ENCODE peak calls at places on chromosomes 5 and 9, in five cellular contexts. O is endothelial cell of umbilical vein, H is HCT116, A is IMR-90, S is kidney. U is an unnamed sample.

GRCh38 chr9:114889802-114890224 is 40.6 kb downstream of the TNFSF8 start:
- DNase-seq in O (no peak), H (no peak), A (no peak), S (no peak), U (no peak)

GRCh38 chr9:32344551-32345182 is 39.8 kb upstream of the ACO1 start:
- DNase-seq in O (peak; percentile 24), H (no peak), A (peak; percentile 11), S (no peak), U (peak; percentile 43)

GRCh38 chr5:176743136-176743827 is 67.1 kb upstream of the UNC5A start:
- DNase-seq in O (no peak), H (no peak), A (no peak), S (peak; percentile 70), U (peak; percentile 78)

GRCh38 chr5:72179816-72180440 is 72.7 kb downstream of the MAP1B start:
- DNase-seq in O (no peak), H (no peak), A (no peak), S (no peak), U (no peak)

GRCh38 chr5:111070272-111071134 is 1.0 kb upstream of the TSLP start:
- DNase-seq in O (peak; percentile 33), H (no peak), A (no peak), S (peak; percentile 75), U (peak; percentile 74)

GRCh38 chr9:89815061-89815902 is 210.5 kb downstream of the GADD45G start:
- DNase-seq in O (no peak), H (no peak), A (no peak), S (no peak), U (no peak)

GRCh38 chr5:67404261-67405100 is 207.9 kb upstream of the CD180 start:
- DNase-seq in O (peak; percentile 90), H (no peak), A (peak; percentile 77), S (no peak), U (no peak)

GRCh38 chr5:95621839-95622629 is 2.1 kb downstream of the GPR150 start:
- DNase-seq in O (no peak), H (no peak), A (no peak), S (no peak), U (no peak)

GRCh38 chr5:6686916-6687409 is 26.3 kb upstream of the TENT4A start:
- DNase-seq in O (peak; percentile 67), H (no peak), A (peak; percentile 60), S (no peak), U (no peak)

GRCh38 chr9:137357166-137357565 is 55.1 kb upstream of the NRARP start:
- DNase-seq in O (no peak), H (no peak), A (peak; percentile 5), S (no peak), U (no peak)

GRCh38 chr5:53552561-53552960 is 7.9 kb upstream of the NDUFS4 start:
- DNase-seq in O (no peak), H (no peak), A (no peak), S (no peak), U (no peak)

GRCh38 chr5:61702784-61703183 is 370.7 kb downstream of the ZSWIM6 start:
- DNase-seq in O (no peak), H (no peak), A (no peak), S (no peak), U (no peak)

GRCh38 chr9:91795500-91796241 is 154.4 kb downstream of the ROR2 start:
- DNase-seq in O (no peak), H (peak; percentile 71), A (peak; percentile 22), S (no peak), U (no peak)

GRCh38 chr5:132840896-132841818 is 10.7 kb upstream of the SHROOM1 start:
- DNase-seq in O (no peak), H (no peak), A (peak; percentile 34), S (no peak), U (no peak)

GRCh38 chr9:121472361-121472910 is 27.2 kb downstream of the GGTA1 start:
- DNase-seq in O (no peak), H (no peak), A (no peak), S (no peak), U (no peak)

GRCh38 chr9:82456621-82457020 is 468.0 kb downstream of the SPATA31D1 start:
- DNase-seq in O (no peak), H (no peak), A (peak; percentile 76), S (no peak), U (no peak)

GRCh38 chr9:84166828-84167400 is 173.6 kb downstream of the SLC28A3 start:
- DNase-seq in O (no peak), H (no peak), A (no peak), S (no peak), U (no peak)

GRCh38 chr9:104876587-104876986 is 51.4 kb downstream of the ABCA1 start:
- DNase-seq in O (no peak), H (no peak), A (no peak), S (no peak), U (no peak)

GRCh38 chr9:131965841-131966240 is 113.8 kb downstream of the MED27 start:
- DNase-seq in O (no peak), H (no peak), A (no peak), S (no peak), U (no peak)

GRCh38 chr5:133370281-133370890 is 242.0 kb downstream of the FSTL4 start:
- DNase-seq in O (no peak), H (no peak), A (no peak), S (no peak), U (no peak)

GRCh38 chr5:122311888-122312669 is at the start of gene SNCAIP:
- DNase-seq in O (peak; percentile 58), H (no peak), A (peak; percentile 64), S (peak; percentile 83), U (no peak)

GRCh38 chr9:34377402-34377741 is 674 bp upstream of the MYORG start:
- DNase-seq in O (no peak), H (no peak), A (no peak), S (peak; percentile 86), U (no peak)

GRCh38 chr9:91500509-91501011 is 76.9 kb upstream of the NFIL3 start:
- DNase-seq in O (peak; percentile 12), H (peak; percentile 40), A (peak; percentile 95), S (no peak), U (no peak)

GRCh38 chr9:104875320-104875719 is 52.6 kb downstream of the ABCA1 start:
- DNase-seq in O (no peak), H (no peak), A (no peak), S (no peak), U (no peak)

GRCh38 chr5:151805414-151806225 is 33.9 kb downstream of the G3BP1 start:
- DNase-seq in O (no peak), H (no peak), A (peak; percentile 54), S (no peak), U (no peak)

GRCh38 chr5:142151436-142152382 is 43.1 kb downstream of the NDFIP1 start:
- DNase-seq in O (peak; percentile 83), H (peak; percentile 63), A (peak; percentile 89), S (no peak), U (no peak)

GRCh38 chr5:96572864-96573512 is 89.2 kb upstream of the CAST start:
- DNase-seq in O (peak; percentile 93), H (no peak), A (peak; percentile 99), S (no peak), U (no peak)

GRCh38 chr5:83034036-83034435 is 43.2 kb downstream of the TMEM167A start:
- DNase-seq in O (no peak), H (no peak), A (no peak), S (no peak), U (no peak)

GRCh38 chr5:173429489-173430150 is 101.4 kb upstream of the STC2 start:
- DNase-seq in O (no peak), H (no peak), A (peak; percentile 67), S (no peak), U (no peak)

GRCh38 chr5:131109540-131110255 is 55.4 kb downstream of the HINT1 start:
- DNase-seq in O (peak; percentile 52), H (peak; percentile 35), A (peak; percentile 33), S (no peak), U (no peak)

GRCh38 chr9:129704797-129705196 is 39.4 kb downstream of the PRRX2 start:
- DNase-seq in O (no peak), H (no peak), A (no peak), S (no peak), U (no peak)
- H3K9ac ChIP-seq in O (no peak overlapping the region), H (no peak overlapping the region), A (no peak overlapping the region), S (no peak overlapping the region), U (no peak overlapping the region)

DNA sequence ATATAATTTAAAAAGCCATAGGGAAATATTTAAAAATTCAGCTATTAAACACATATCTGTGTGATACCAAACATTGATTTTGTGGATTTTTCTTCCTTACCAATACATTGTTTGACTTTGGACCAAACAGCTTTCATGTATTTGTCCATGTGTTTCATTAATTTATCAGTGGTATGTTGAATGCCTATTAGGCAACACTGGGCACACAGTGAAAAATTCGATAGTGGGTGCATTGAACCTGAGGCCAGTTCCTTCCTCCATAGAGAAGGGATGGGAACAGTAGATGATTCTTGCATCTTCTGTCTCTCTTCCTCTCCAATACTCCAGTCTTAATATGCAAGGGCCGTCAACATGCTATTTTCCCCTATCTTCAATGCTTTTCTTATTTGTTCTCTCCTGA is 110.2 kb upstream of the NR3C1 start:
- DNase-seq in O (no peak), H (no peak), A (no peak), S (no peak), U (no peak)
- H3K9ac ChIP-seq in O (no peak overlapping the region), H (no peak overlapping the region), A (no peak overlapping the region), S (no peak overlapping the region), U (no peak overlapping the region)

GRCh38 chr5:106757672-106758071 is 913.1 kb downstream of the EFNA5 start:
- DNase-seq in O (no peak), H (no peak), A (no peak), S (no peak), U (no peak)

GRCh38 chr5:106755789-106756188 is 914.9 kb downstream of the EFNA5 start:
- DNase-seq in O (no peak), H (no peak), A (no peak), S (no peak), U (no peak)

GRCh38 chr5:106759152-106759551 is 911.6 kb downstream of the EFNA5 start:
- DNase-seq in O (no peak), H (no peak), A (no peak), S (no peak), U (no peak)

GRCh38 chr5:106759581-106759980 is 911.2 kb downstream of the EFNA5 start:
- DNase-seq in O (peak; percentile 8), H (no peak), A (peak; percentile 25), S (no peak), U (no peak)

GRCh38 chr5:106755066-106755465 is 915.7 kb downstream of the EFNA5 start:
- DNase-seq in O (no peak), H (no peak), A (no peak), S (no peak), U (peak; percentile 36)
- H3K9ac ChIP-seq in O (no peak overlapping the region), H (no peak overlapping the region), A (no peak overlapping the region), S (no peak overlapping the region), U (no peak overlapping the region)

DNA sequence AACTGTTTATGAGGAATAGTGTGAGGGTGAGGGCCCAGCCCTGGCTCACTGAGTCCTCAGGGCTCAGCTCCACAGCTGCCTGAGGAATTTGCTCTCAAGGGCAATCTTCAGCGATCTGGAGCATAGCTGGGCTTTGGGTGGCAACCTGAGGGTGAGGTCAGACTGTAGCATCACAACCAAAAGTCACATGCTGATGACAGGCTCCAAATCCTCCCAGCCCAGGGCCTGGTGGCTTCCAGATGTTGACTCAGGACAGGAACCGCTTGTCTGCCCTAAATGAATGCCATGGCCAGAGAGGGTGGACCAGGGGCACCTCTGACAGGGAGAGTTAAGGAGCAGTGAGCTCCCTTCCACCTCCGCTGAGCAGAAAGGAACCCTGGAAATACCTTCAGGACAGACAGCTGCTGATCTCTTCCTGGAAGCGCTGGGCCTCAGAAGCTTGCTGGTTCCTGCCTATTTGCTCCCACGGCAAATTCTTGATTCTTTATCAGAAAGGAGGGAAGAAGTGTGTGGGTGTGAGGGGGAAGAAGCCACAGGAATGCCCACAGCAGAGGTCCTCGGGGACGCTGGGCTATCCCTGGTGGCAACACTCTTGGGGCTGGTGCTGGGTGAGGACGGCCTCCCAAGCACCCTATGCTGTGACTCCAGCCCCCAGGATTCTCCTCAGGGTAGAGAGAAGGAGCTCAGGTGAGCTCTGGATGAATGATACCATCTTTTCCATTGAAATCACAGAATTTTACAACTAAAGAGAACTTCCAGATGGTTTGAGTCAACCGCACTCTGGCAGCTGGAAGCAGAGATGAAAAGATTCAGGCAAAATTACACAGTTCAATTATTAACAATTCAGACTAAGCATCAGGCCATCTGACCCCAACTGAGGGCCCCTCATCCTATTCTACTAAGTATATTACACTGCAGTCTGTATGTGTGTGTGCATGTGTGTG is 13.8 kb upstream of the CTSL start:
- DNase-seq in O (peak; percentile 12), H (no peak), A (peak; percentile 81), S (no peak), U (no peak)
- H3K9ac ChIP-seq in O (no peak overlapping the region), H (no peak overlapping the region), A (no peak overlapping the region), S (no peak overlapping the region), U (no peak overlapping the region)

U was measured in H1.